ENCODE peak calls at places on chromosomes 12 and 14, in eight cellular contexts. G is Daoy; B is HCEC 1CT; E is GM13977; H is coronary artery; J is effector CD4-positive, alpha-beta T cell; C is WTC11; L is GM12865. O is an unnamed sample.

GRCh38 chr12:50799908-50800307 is 36.0 kb downstream of the ATF1 start:
- DNase-seq in G (no peak), B (no peak), E (no peak), H (no peak), J (no peak), C (no peak), L (no peak), O (no peak)

GRCh38 chr12:65960820-65961691 is 136.8 kb downstream of the HMGA2 start:
- DNase-seq in G (no peak), B (no peak), E (no peak), H (no peak), J (no peak), C (no peak), L (peak; percentile 18), O (no peak)

GRCh38 chr12:1041478-1041877 is 50.5 kb downstream of the ERC1 start:
- DNase-seq in G (no peak), B (peak; percentile 52), E (no peak), H (no peak), J (no peak), C (no peak), L (no peak), O (no peak)

GRCh38 chr12:32448581-32448980 is 49.2 kb downstream of the FGD4 start:
- DNase-seq in G (peak; percentile 60), B (peak; percentile 12), E (no peak), H (no peak), J (no peak), C (no peak), L (no peak), O (no peak)

GRCh38 chr12:75480469-75480949 is at the start of gene GLIPR1:
- DNase-seq in G (peak; percentile 93), B (peak; percentile 99), E (peak; percentile 73), H (peak; percentile 93), J (peak; percentile 60), C (no peak), L (peak; percentile 91), O (peak; percentile 97)

GRCh38 chr12:14768823-14769405 is 34.4 kb downstream of the WBP11 start:
- DNase-seq in G (no peak), B (no peak), E (no peak), H (peak; percentile 77), J (no peak), C (peak; percentile 15), L (peak; percentile 76), O (peak; percentile 17)

GRCh38 chr14:91835197-91835919 is 32.0 kb downstream of the TC2N start:
- DNase-seq in G (no peak), B (no peak), E (peak; percentile 47), H (no peak), J (peak; percentile 12), C (no peak), L (peak; percentile 29), O (no peak)

GRCh38 chr14:32047791-32048190 is 29.3 kb upstream of the ARHGAP5 start:
- DNase-seq in G (no peak), B (peak; percentile 45), E (no peak), H (no peak), J (no peak), C (no peak), L (no peak), O (no peak)

GRCh38 chr14:96502621-96503251 is 554 bp downstream of the PAPOLA start:
- DNase-seq in G (peak; percentile 70), B (peak; percentile 39), E (peak; percentile 60), H (peak; percentile 73), J (peak; percentile 8), C (peak; percentile 56), L (peak; percentile 74), O (peak; percentile 51)

GRCh38 chr12:121240484-121241202 is 30.7 kb downstream of the P2RX4 start:
- DNase-seq in G (no peak), B (no peak), E (peak; percentile 57), H (peak; percentile 84), J (peak; percentile 91), C (peak; percentile 50), L (no peak), O (peak; percentile 61)

GRCh38 chr12:31928246-31929139 is 30.7 kb upstream of the RESF1 start:
- DNase-seq in G (no peak), B (no peak), E (no peak), H (no peak), J (no peak), C (no peak), L (peak; percentile 63), O (no peak)

GRCh38 chr14:66009104-66009503 is 477.1 kb upstream of the CCDC196 start:
- DNase-seq in G (peak; percentile 73), B (no peak), E (no peak), H (no peak), J (no peak), C (no peak), L (no peak), O (peak; percentile 34)

GRCh38 chr12:86233126-86233525 is 23.1 kb downstream of the MGAT4C start:
- DNase-seq in G (peak; percentile 5), B (peak; percentile 48), E (no peak), H (no peak), J (no peak), C (no peak), L (no peak), O (no peak)

GRCh38 chr12:109517619-109518018 is 40.2 kb downstream of the UBE3B start:
- DNase-seq in G (no peak), B (no peak), E (no peak), H (peak; percentile 35), J (no peak), C (no peak), L (no peak), O (no peak)

O was measured in foreskin fibroblast.